ENCODE peak calls at places on chromosomes 11 and 22, in five cellular contexts. One of them, this sample, is unnamed.

GRCh38 chr22:23796461-23796860 is 9.7 kb downstream of the SMARCB1 start:
- DNase-seq in HuH-7: no peak
- DNase-seq in mammary epithelial cell: no peak
- DNase-seq in GM10248: no peak
- DNase-seq in endothelial cell: no peak
- DNase-seq in this sample: peak

GRCh38 chr11:128365044-128365443 is 222.3 kb downstream of the ETS1 start:
- DNase-seq in HuH-7: no peak
- DNase-seq in mammary epithelial cell: peak
- DNase-seq in GM10248: peak
- DNase-seq in endothelial cell: peak
- DNase-seq in this sample: peak

GRCh38 chr11:75078233-75078632 is 18.4 kb downstream of the OR2AT4 start:
- DNase-seq in HuH-7: no peak
- DNase-seq in mammary epithelial cell: peak
- DNase-seq in GM10248: no peak
- DNase-seq in endothelial cell: no peak
- DNase-seq in this sample: peak

GRCh38 chr22:40263191-40263590 is 83.1 kb upstream of the ADSL start:
- DNase-seq in HuH-7: no peak
- DNase-seq in mammary epithelial cell: no peak
- DNase-seq in GM10248: no peak
- DNase-seq in endothelial cell: peak
- DNase-seq in this sample: no peak

GRCh38 chr11:113168358-113168757 is 146.0 kb upstream of the TTC12 start:
- DNase-seq in HuH-7: no peak
- DNase-seq in mammary epithelial cell: no peak
- DNase-seq in GM10248: no peak
- DNase-seq in endothelial cell: no peak
- DNase-seq in this sample: no peak

GRCh38 chr11:102757823-102758549 is 22.4 kb downstream of the MMP10 start:
- DNase-seq in HuH-7: no peak
- DNase-seq in mammary epithelial cell: peak
- DNase-seq in GM10248: no peak
- DNase-seq in endothelial cell: no peak
- DNase-seq in this sample: peak

GRCh38 chr11:75319035-75319877 is 32.2 kb downstream of the ARRB1 start:
- DNase-seq in HuH-7: no peak
- DNase-seq in mammary epithelial cell: peak
- DNase-seq in GM10248: no peak
- DNase-seq in endothelial cell: no peak
- DNase-seq in this sample: peak

GRCh38 chr22:26017932-26018331 is 151.3 kb upstream of the SEZ6L start:
- DNase-seq in HuH-7: no peak
- DNase-seq in mammary epithelial cell: no peak
- DNase-seq in GM10248: no peak
- DNase-seq in endothelial cell: no peak
- DNase-seq in this sample: no peak

GRCh38 chr11:16883179-16883578 is 131.0 kb downstream of the PLEKHA7 start:
- DNase-seq in HuH-7: no peak
- DNase-seq in mammary epithelial cell: peak
- DNase-seq in GM10248: no peak
- DNase-seq in endothelial cell: no peak
- DNase-seq in this sample: no peak

GRCh38 chr11:65459552-65459951 is 37.0 kb downstream of the NEAT1 start:
- DNase-seq in HuH-7: no peak
- DNase-seq in mammary epithelial cell: no peak
- DNase-seq in GM10248: peak
- DNase-seq in endothelial cell: no peak
- DNase-seq in this sample: no peak

GRCh38 chr11:109590782-109591181 is 168.8 kb downstream of the C11orf87 start:
- DNase-seq in HuH-7: no peak
- DNase-seq in mammary epithelial cell: peak
- DNase-seq in GM10248: no peak
- DNase-seq in endothelial cell: no peak
- DNase-seq in this sample: no peak

GRCh38 chr11:66929753-66930152 is 28.4 kb downstream of the PC start:
- DNase-seq in HuH-7: no peak
- DNase-seq in mammary epithelial cell: no peak
- DNase-seq in GM10248: no peak
- DNase-seq in endothelial cell: no peak
- DNase-seq in this sample: no peak

GRCh38 chr11:128716231-128716630 is 22.4 kb downstream of the FLI1 start:
- DNase-seq in HuH-7: no peak
- DNase-seq in mammary epithelial cell: no peak
- DNase-seq in GM10248: no peak
- DNase-seq in endothelial cell: no peak
- DNase-seq in this sample: no peak

GRCh38 chr11:69472053-69472765 is 9.3 kb upstream of the LINC01488 start:
- DNase-seq in HuH-7: no peak
- DNase-seq in mammary epithelial cell: no peak
- DNase-seq in GM10248: no peak
- DNase-seq in endothelial cell: no peak
- DNase-seq in this sample: no peak

GRCh38 chr11:14519692-14520085 is 497 bp downstream of the PSMA1 start:
- DNase-seq in HuH-7: no peak
- DNase-seq in mammary epithelial cell: no peak
- DNase-seq in GM10248: no peak
- DNase-seq in endothelial cell: no peak
- DNase-seq in this sample: peak

GRCh38 chr11:8328848-8329330 is 65.2 kb upstream of the LMO1 start:
- DNase-seq in HuH-7: peak
- DNase-seq in mammary epithelial cell: peak
- DNase-seq in GM10248: peak
- DNase-seq in endothelial cell: peak
- DNase-seq in this sample: peak

GRCh38 chr11:87451400-87451799 is 413.7 kb downstream of the TMEM135 start:
- DNase-seq in HuH-7: no peak
- DNase-seq in mammary epithelial cell: no peak
- DNase-seq in GM10248: no peak
- DNase-seq in endothelial cell: no peak
- DNase-seq in this sample: no peak

GRCh38 chr11:3148990-3149851 is 15.9 kb downstream of the OSBPL5 start:
- DNase-seq in HuH-7: no peak
- DNase-seq in mammary epithelial cell: no peak
- DNase-seq in GM10248: no peak
- DNase-seq in endothelial cell: no peak
- DNase-seq in this sample: no peak

GRCh38 chr11:112882494-112883381 is 78.5 kb upstream of the NCAM1 start:
- DNase-seq in HuH-7: no peak
- DNase-seq in mammary epithelial cell: no peak
- DNase-seq in GM10248: no peak
- DNase-seq in endothelial cell: no peak
- DNase-seq in this sample: no peak

GRCh38 chr22:23216331-23217170 is 36.2 kb downstream of the BCR start:
- DNase-seq in HuH-7: peak
- DNase-seq in mammary epithelial cell: no peak
- DNase-seq in GM10248: no peak
- DNase-seq in endothelial cell: no peak
- DNase-seq in this sample: no peak

This sample was measured in fibroblast of mammary gland.